ENCODE peak calls at places on chromosomes 2 and 18, in nine cellular contexts. S is HS-5; R is OCI-LY7; O is T-cell; G is stimulated activated CD8-positive, alpha-beta memory T cell treated with anti-CD3 and anti-CD28 coated beads, Interleukin-7, amount 100 ng/mL, for 4 hours; J is neural crest cell; B is GM18507; N is AG04450; X is left ventricle myocardium inferior. L is an unnamed sample.

GRCh38 chr2:172991036-172991435 is 84.6 kb upstream of the MAP3K20 start:
- DNase-seq in S (no peak), R (no peak), O (no peak), G (no peak), J (no peak), B (no peak), N (no peak), X (no peak), L (no peak)

GRCh38 chr2:232075080-232075479 is 113.6 kb downstream of the DIS3L2 start:
- DNase-seq in S (peak; percentile 34), R (no peak), O (no peak), G (no peak), J (no peak), B (no peak), N (no peak), X (no peak), L (no peak)

GRCh38 chr2:187527262-187527661 is 27.0 kb downstream of the TFPI start:
- DNase-seq in S (no peak), R (no peak), O (no peak), G (no peak), J (no peak), B (no peak), N (peak; percentile 13), X (no peak), L (no peak)

GRCh38 chr2:54708584-54709340 is 14.7 kb upstream of the EML6 start:
- DNase-seq in S (no peak), R (peak; percentile 52), O (no peak), G (no peak), J (no peak), B (no peak), N (no peak), X (peak; percentile 34), L (no peak)

GRCh38 chr2:101282980-101283379 is 25.5 kb downstream of the RNF149 start:
- DNase-seq in S (no peak), R (no peak), O (no peak), G (no peak), J (no peak), B (no peak), N (no peak), X (no peak), L (no peak)

GRCh38 chr2:151156943-151157705 is 104.5 kb downstream of the RBM43 start:
- DNase-seq in S (no peak), R (no peak), O (no peak), G (no peak), J (no peak), B (no peak), N (no peak), X (no peak), L (no peak)

GRCh38 chr2:205776139-205776538 is 93.8 kb downstream of the NRP2 start:
- DNase-seq in S (no peak), R (peak; percentile 33), O (peak; percentile 1), G (no peak), J (peak; percentile 62), B (peak; percentile 9), N (no peak), X (peak; percentile 44), L (no peak)

GRCh38 chr18:40382191-40382590 is 1572.8 kb upstream of the PIK3C3 start:
- DNase-seq in S (no peak), R (no peak), O (no peak), G (no peak), J (no peak), B (no peak), N (no peak), X (no peak), L (no peak)

GRCh38 chr18:12657849-12658829 is at the start of gene SPIRE1:
- DNase-seq in S (no peak), R (peak; percentile 19), O (peak; percentile 32), G (no peak), J (peak; percentile 58), B (peak; percentile 32), N (no peak), X (peak; percentile 82), L (peak; percentile 83)

GRCh38 chr18:59874166-59874565 is 25.6 kb upstream of the PMAIP1 start:
- DNase-seq in S (peak; percentile 64), R (no peak), O (no peak), G (no peak), J (no peak), B (no peak), N (peak; percentile 81), X (no peak), L (no peak)

GRCh38 chr18:21484851-21485636 is 115.5 kb downstream of the ESCO1 start:
- DNase-seq in S (no peak), R (no peak), O (no peak), G (no peak), J (no peak), B (no peak), N (no peak), X (no peak), L (no peak)

GRCh38 chr2:193276560-193276959 is 1081.8 kb upstream of the TMEFF2 start:
- DNase-seq in S (no peak), R (no peak), O (no peak), G (no peak), J (no peak), B (no peak), N (no peak), X (no peak), L (peak; percentile 66)

GRCh38 chr18:73318732-73319479 is 451.1 kb upstream of the NETO1 start:
- DNase-seq in S (no peak), R (no peak), O (no peak), G (no peak), J (no peak), B (no peak), N (no peak), X (peak; percentile 15), L (no peak)

GRCh38 chr2:2650608-2651375 is 319.7 kb upstream of the MYT1L start:
- DNase-seq in S (no peak), R (no peak), O (no peak), G (no peak), J (no peak), B (no peak), N (no peak), X (no peak), L (no peak)

GRCh38 chr2:162591403-162592083 is 247.0 kb downstream of the KCNH7 start:
- DNase-seq in S (no peak), R (no peak), O (no peak), G (no peak), J (no peak), B (no peak), N (no peak), X (no peak), L (no peak)

GRCh38 chr2:186533717-186534116 is 47.7 kb downstream of the ZC3H15 start:
- DNase-seq in S (no peak), R (no peak), O (no peak), G (no peak), J (no peak), B (no peak), N (no peak), X (no peak), L (no peak)

GRCh38 chr18:67599277-67599676 is 82.8 kb upstream of the DSEL start:
- DNase-seq in S (peak; percentile 58), R (no peak), O (no peak), G (no peak), J (no peak), B (no peak), N (peak; percentile 18), X (no peak), L (no peak)